ENCODE peak calls at places on chromosomes 16 and 17, in eight cellular contexts. Q is mammary epithelial cell, K is fibroblast of mammary gland, Y is ovary, I is uterus, C is gastrocnemius medialis, H is sigmoid colon, U is neural progenitor cell. X is an unnamed sample.

GRCh38 chr17:80005360-80006338 is 30.0 kb downstream of the TBC1D16 start:
- DNase-seq in H (no peak), I (peak), Q (peak), K (peak), U (peak), Y (no peak), C (no peak), X (peak)

GRCh38 chr17:73020110-73020509 is 72.4 kb downstream of the SLC39A11 start:
- DNase-seq in U (no peak), Y (no peak), I (no peak), K (no peak), C (no peak), Q (no peak), H (no peak), X (no peak)

GRCh38 chr16:10946308-10946707 is 1.9 kb downstream of the CLEC16A start:
- DNase-seq in H (no peak), K (no peak), U (peak), C (no peak), I (no peak), Q (peak), Y (no peak), X (peak)

GRCh38 chr17:49715717-49716279 is 8.0 kb upstream of the SLC35B1 start:
- DNase-seq in C (no peak), Q (no peak), I (no peak), U (no peak), K (no peak), H (no peak), Y (no peak), X (no peak)

GRCh38 chr16:20320178-20320577 is 7.1 kb downstream of the GP2 start:
- DNase-seq in Y (no peak), I (no peak), U (no peak), C (no peak), K (no peak), H (no peak), Q (no peak), X (no peak)

GRCh38 chr16:12120982-12121652 is 144.6 kb downstream of the SNX29 start:
- DNase-seq in K (no peak), C (no peak), U (no peak), I (no peak), Q (no peak), H (no peak), Y (no peak), X (no peak)

GRCh38 chr16:83068686-83069085 is 441.9 kb downstream of the CDH13 start:
- DNase-seq in Y (no peak), C (no peak), Q (no peak), U (no peak), H (no peak), K (peak), I (no peak), X (peak)

GRCh38 chr17:78524870-78525510 is 52.2 kb downstream of the DNAH17 start:
- DNase-seq in H (no peak), C (no peak), Q (no peak), K (no peak), I (no peak), U (no peak), Y (no peak), X (no peak)

GRCh38 chr17:50684612-50685333 is 22.9 kb downstream of the ANKRD40 start:
- DNase-seq in Y (no peak), I (no peak), U (peak), Q (no peak), K (no peak), H (peak), C (no peak), X (peak)

GRCh38 chr17:40122466-40122943 is 734 bp downstream of the MSL1 start:
- DNase-seq in C (no peak), Q (peak), K (no peak), U (peak), Y (peak), H (peak), I (peak), X (peak)

GRCh38 chr16:19853973-19854876 is 30.4 kb downstream of the GPRC5B start:
- DNase-seq in K (no peak), H (no peak), I (no peak), U (no peak), Q (no peak), Y (no peak), C (no peak), X (no peak)

GRCh38 chr16:19774024-19774423 is 56.0 kb downstream of the IQCK start:
- DNase-seq in C (no peak), Y (no peak), Q (no peak), I (no peak), K (no peak), U (no peak), H (no peak), X (no peak)

GRCh38 chr17:64058547-64059115 is 38.2 kb upstream of the ICAM2 start:
- DNase-seq in K (no peak), C (no peak), H (no peak), I (no peak), Q (no peak), Y (no peak), U (no peak), X (no peak)

GRCh38 chr17:64784353-64784798 is 122.3 kb upstream of the SMURF2 start:
- DNase-seq in Q (no peak), C (no peak), H (no peak), I (peak), U (no peak), Y (no peak), K (no peak), X (no peak)

GRCh38 chr17:38572665-38573365 is 32.9 kb downstream of the SRCIN1 start:
- DNase-seq in C (no peak), K (no peak), I (no peak), H (no peak), U (peak), Y (no peak), Q (no peak), X (no peak)

GRCh38 chr17:74972107-74972972 is at the start of gene HID1:
- DNase-seq in C (no peak), K (no peak), Y (peak), H (no peak), I (peak), U (peak), Q (no peak), X (no peak)

GRCh38 chr16:2584742-2585650 is 47.2 kb downstream of the PDPK1 start:
- DNase-seq in Y (peak), Q (no peak), U (no peak), K (peak), I (peak), H (peak), C (peak), X (no peak)

GRCh38 chr16:89602273-89602951 is 11.0 kb upstream of the DPEP1 start:
- DNase-seq in C (no peak), U (peak), Q (peak), Y (no peak), K (peak), H (no peak), I (peak), X (peak)

GRCh38 chr16:84878770-84879169 is 59.0 kb downstream of the CRISPLD2 start:
- DNase-seq in C (no peak), I (no peak), Q (no peak), Y (no peak), K (no peak), H (no peak), U (no peak), X (no peak)

GRCh38 chr16:66502020-66502913 is 47.7 kb downstream of the TK2 start:
- DNase-seq in K (peak), Y (peak), H (peak), C (peak), U (no peak), Q (no peak), I (peak), X (peak)

GRCh38 chr17:17042851-17043667 is 802 bp downstream of the MPRIP start:
- DNase-seq in U (peak), C (no peak), K (peak), H (no peak), I (peak), Q (peak), Y (peak), X (peak)

GRCh38 chr17:77287432-77288068 is 146.8 kb downstream of the SEC14L1 start:
- DNase-seq in I (no peak), K (peak), H (peak), C (peak), U (peak), Y (no peak), Q (peak), X (peak)

GRCh38 chr17:53628011-53628410 is 194.7 kb upstream of the KIF2B start:
- DNase-seq in Q (peak), C (no peak), Y (no peak), U (no peak), I (no peak), K (peak), H (no peak), X (peak)

GRCh38 chr16:11024333-11025053 is 80.1 kb downstream of the CLEC16A start:
- DNase-seq in K (peak), Q (peak), U (no peak), H (no peak), C (no peak), I (peak), Y (no peak), X (no peak)

GRCh38 chr16:87418644-87419043 is 26.5 kb downstream of the MAP1LC3B start:
- DNase-seq in K (no peak), U (no peak), C (no peak), H (no peak), Y (no peak), Q (no peak), I (no peak), X (no peak)

GRCh38 chr16:87417511-87417910 is 25.4 kb downstream of the MAP1LC3B start:
- DNase-seq in Q (no peak), I (no peak), K (no peak), H (peak), C (no peak), Y (no peak), U (no peak), X (no peak)

GRCh38 chr16:87418216-87418615 is 26.1 kb downstream of the MAP1LC3B start:
- DNase-seq in I (no peak), C (no peak), K (no peak), Q (no peak), H (peak), Y (no peak), U (no peak), X (no peak)

GRCh38 chr16:87415441-87415840 is 23.3 kb downstream of the MAP1LC3B start:
- DNase-seq in I (no peak), H (peak), Y (no peak), K (no peak), U (no peak), C (no peak), Q (no peak), X (no peak)

GRCh38 chr16:87416826-87417471 is 24.8 kb downstream of the MAP1LC3B start:
- DNase-seq in H (peak), Q (no peak), Y (peak), I (peak), C (no peak), K (peak), U (peak), X (peak)
- TF ChIP-seq CTCF in H (peak), Q (peak), Y (peak), I (peak), C (peak), K (peak), U (peak), X (peak)

GRCh38 chr17:36750316-36750885 is 149.0 kb downstream of the MRM1 start:
- DNase-seq in C (no peak), K (no peak), H (no peak), Y (no peak), U (no peak), I (no peak), Q (no peak), X (no peak)
- TF ChIP-seq CTCF in C (no peak), K (no peak), H (no peak), Y (no peak), U (no peak), I (no peak), Q (no peak), X (no peak)

DNA sequence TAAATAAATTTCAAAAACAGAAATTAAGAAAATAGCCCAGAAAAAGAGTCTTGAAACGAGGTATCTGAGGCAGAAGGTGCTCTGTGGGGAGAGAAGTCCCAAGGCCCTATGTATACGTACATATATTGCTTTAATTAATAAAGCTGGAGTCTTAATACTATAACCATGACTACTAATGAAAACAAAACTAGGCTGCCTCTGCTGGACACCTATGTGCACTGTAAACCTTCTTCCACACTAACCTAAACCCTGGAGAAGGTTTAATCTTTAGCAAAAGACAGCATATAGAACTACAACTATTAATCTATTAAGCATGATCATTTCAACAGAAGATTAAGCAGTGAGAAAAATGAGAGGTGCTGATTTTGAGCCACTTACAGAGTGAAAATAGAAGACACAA is 153.9 kb upstream of the C17orf78 start:
- DNase-seq in I (no peak), K (no peak), Y (no peak), Q (no peak), U (no peak), H (no peak), C (no peak), X (no peak)
- TF ChIP-seq CTCF in I (no peak), K (peak), Y (no peak), Q (no peak), U (no peak), H (no peak), C (no peak), X (no peak)

DNA sequence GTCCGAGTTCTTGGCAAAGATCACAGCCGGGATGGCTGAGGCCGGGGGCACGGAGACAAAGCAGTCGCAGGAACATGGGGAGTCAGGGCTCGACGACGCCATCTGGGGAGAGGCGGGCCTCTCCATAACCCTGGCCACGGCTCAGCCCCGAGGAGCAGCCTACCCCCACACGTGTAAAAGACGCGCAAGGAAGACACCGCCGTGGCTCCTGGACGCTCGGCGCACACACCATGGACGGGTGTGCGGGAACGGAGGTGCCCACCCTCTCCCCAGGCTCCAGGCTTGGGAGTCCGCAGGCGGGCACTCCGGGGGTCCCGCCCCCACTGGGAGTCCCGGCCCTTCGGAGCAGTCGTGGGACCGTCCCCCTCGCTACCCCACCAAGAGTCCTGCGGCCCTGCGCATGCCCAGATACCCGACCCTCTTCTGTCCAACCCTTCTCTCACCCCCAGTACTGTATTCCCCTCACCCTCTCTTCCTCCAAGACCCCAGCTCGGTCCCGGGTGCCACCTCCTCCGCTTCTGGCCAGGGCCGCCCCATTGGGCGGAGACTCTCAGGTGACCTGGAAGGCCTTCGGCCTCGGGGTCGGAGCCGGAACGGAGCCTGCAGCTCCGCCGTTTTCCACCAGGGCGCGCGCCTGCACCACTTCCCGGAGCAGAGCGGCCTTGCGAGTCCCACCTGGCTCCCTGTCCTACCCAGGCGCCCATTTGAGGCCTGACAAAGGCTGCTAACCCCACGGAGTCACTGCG is at the start of gene SCRN2:
- DNase-seq in H (peak), Y (peak), I (peak), C (peak), U (peak), Q (peak), K (peak), X (peak)
- TF ChIP-seq CTCF in H (peak), Y (peak), I (peak), C (peak), U (peak), Q (peak), K (peak), X (peak)